ENCODE peak calls at places on chromosomes 1 and 21, in seven cellular contexts. O is transverse colon, I is GM23338, L is RWPE1, S is foreskin fibroblast, G is endothelial cell, T is thoracic aorta. K is an unnamed sample.

GRCh38 chr1:185526318-185527307 is 207.6 kb upstream of the HMCN1 start:
- DNase-seq in O (no peak), T (no peak), I (no peak), G (no peak), L (no peak), S (no peak), K (no peak)

GRCh38 chr21:41362605-41363369 is 960 bp downstream of the MX2 start:
- DNase-seq in L (no peak), S (no peak), I (no peak), T (no peak), O (no peak), G (no peak), K (no peak)

GRCh38 chr1:3988431-3988830 is 88.4 kb upstream of the C1orf174 start:
- DNase-seq in T (no peak), I (no peak), G (no peak), L (no peak), S (no peak), O (no peak), K (no peak)

GRCh38 chr1:202160377-202160940 is at the start of gene PTPN7:
- DNase-seq in S (no peak), T (no peak), I (no peak), L (no peak), O (peak; percentile 61), G (no peak), K (peak; percentile 30)

GRCh38 chr1:27605300-27605766 is 1.4 kb upstream of the AHDC1 start:
- DNase-seq in T (no peak), G (no peak), I (no peak), S (no peak), L (no peak), O (no peak), K (no peak)

GRCh38 chr1:9426291-9426711 is 113.0 kb upstream of the SLC25A33 start:
- DNase-seq in S (no peak), O (peak; percentile 75), G (peak; percentile 46), I (no peak), L (no peak), T (no peak), K (no peak)

GRCh38 chr1:9439074-9439761 is 100.0 kb upstream of the SLC25A33 start:
- DNase-seq in O (peak; percentile 59), S (no peak), G (no peak), I (no peak), T (no peak), L (no peak), K (no peak)

GRCh38 chr1:204520834-204521709 is 4.9 kb downstream of the MDM4 start:
- DNase-seq in T (no peak), S (no peak), L (no peak), O (peak; percentile 53), G (no peak), I (no peak), K (no peak)

GRCh38 chr1:212600071-212600915 is 8.3 kb upstream of the ATF3 start:
- DNase-seq in I (no peak), S (no peak), G (no peak), T (no peak), O (no peak), L (no peak), K (no peak)

GRCh38 chr1:107389410-107390075 is 248.7 kb downstream of the NTNG1 start:
- DNase-seq in I (no peak), T (no peak), S (no peak), G (no peak), L (no peak), O (no peak), K (no peak)

GRCh38 chr1:85894651-85895050 is 186.4 kb upstream of the ZNHIT6 start:
- DNase-seq in T (no peak), G (peak; percentile 39), I (peak; percentile 66), O (no peak), L (peak; percentile 33), S (peak; percentile 7), K (peak; percentile 50)

GRCh38 chr1:183968386-183968785 is 69.1 kb downstream of the COLGALT2 start:
- DNase-seq in S (no peak), I (no peak), L (no peak), T (no peak), G (no peak), O (no peak), K (no peak)

GRCh38 chr1:118247593-118247992 is 62.6 kb upstream of the SPAG17 start:
- DNase-seq in L (peak; percentile 18), G (peak; percentile 20), O (no peak), I (peak; percentile 55), T (no peak), S (peak; percentile 7), K (no peak)

GRCh38 chr1:195909061-195909460 is 699.2 kb downstream of the KCNT2 start:
- DNase-seq in G (no peak), S (peak; percentile 21), O (no peak), I (no peak), L (peak; percentile 14), T (no peak), K (no peak)

GRCh38 chr1:174883361-174883760 is 116.4 kb upstream of the CACYBP start:
- DNase-seq in O (no peak), S (peak; percentile 14), G (no peak), L (peak; percentile 17), T (no peak), I (peak; percentile 47), K (no peak)

GRCh38 chr1:110674337-110675059 is at the start of gene KCNA3:
- DNase-seq in S (peak; percentile 16), T (no peak), L (no peak), G (peak; percentile 42), I (peak; percentile 87), O (peak; percentile 65), K (no peak)
- TF ChIP-seq CTCF in S (no peak), T (no peak), L (no peak), G (no peak), I (peak; percentile 44), O (no peak), K (no peak)

GRCh38 chr21:36606983-36607325 is 92.0 kb upstream of the SIM2 start:
- DNase-seq in L (no peak), T (no peak), G (no peak), S (no peak), O (no peak), I (no peak), K (no peak)
- TF ChIP-seq CTCF in L (no peak), T (no peak), G (no peak), S (no peak), O (no peak), I (no peak), K (no peak)

DNA sequence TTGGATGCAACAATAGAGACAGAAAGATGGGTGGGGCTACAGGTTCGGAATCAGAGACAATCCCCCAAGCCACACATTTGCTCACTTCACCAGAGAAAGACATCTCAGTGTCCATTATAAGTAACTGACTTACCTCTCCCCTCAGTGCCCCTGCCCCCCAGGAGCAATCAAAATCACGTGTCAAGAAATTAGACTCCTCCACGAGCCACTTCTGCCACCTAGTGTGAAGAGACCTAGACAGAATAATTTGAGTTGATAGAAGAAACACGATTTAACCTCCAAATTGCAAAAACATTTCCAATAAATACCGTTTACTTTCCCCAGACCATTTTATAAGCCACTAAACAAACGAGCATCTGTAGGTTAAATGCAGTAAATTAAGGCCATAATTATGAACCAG is 123.2 kb downstream of the SLC30A10 start:
- DNase-seq in S (no peak), O (no peak), T (no peak), G (no peak), L (no peak), I (no peak), K (peak; percentile 16)
- TF ChIP-seq CTCF in S (peak; percentile 2), O (no peak), T (no peak), G (no peak), L (no peak), I (peak; percentile 48), K (peak; percentile 18)

DNA sequence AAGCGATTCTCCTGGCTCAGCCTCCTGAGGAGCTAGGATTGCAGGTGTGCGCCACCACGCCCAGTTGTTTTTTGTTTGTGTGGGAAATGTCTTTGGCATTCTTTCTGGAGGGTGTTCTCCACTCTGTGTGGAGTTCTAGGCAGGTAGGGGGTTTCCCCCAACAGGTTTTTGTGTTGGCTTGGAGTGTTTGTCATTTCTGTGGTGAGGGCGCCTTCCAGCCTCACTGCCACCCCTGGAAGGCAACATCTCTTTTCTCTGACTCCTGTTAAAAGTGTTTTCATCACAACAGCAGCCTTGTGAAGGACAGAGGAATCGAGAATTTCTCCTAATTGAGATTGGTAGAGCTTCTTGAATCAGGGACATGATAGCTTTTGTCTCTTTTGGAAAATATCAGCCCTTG is 69.7 kb downstream of the PRKCZ start:
- DNase-seq in O (no peak), I (no peak), S (no peak), G (no peak), T (no peak), L (no peak), K (no peak)
- TF ChIP-seq CTCF in O (no peak), I (no peak), S (no peak), G (no peak), T (no peak), L (no peak), K (no peak)

GRCh38 chr1:5832916-5833895 is 159.0 kb downstream of the NPHP4 start:
- DNase-seq in O (no peak), G (no peak), S (no peak), T (no peak), L (no peak), I (no peak), K (no peak)

GRCh38 chr1:5829414-5829813 is 162.8 kb downstream of the NPHP4 start:
- DNase-seq in L (no peak), G (no peak), I (no peak), S (no peak), O (no peak), T (no peak), K (no peak)

GRCh38 chr1:5831600-5832335 is 160.5 kb downstream of the NPHP4 start:
- DNase-seq in G (no peak), L (no peak), O (no peak), I (peak; percentile 54), T (no peak), S (no peak), K (no peak)

GRCh38 chr1:5828322-5828935 is 163.8 kb downstream of the NPHP4 start:
- DNase-seq in O (no peak), L (no peak), G (no peak), S (no peak), T (no peak), I (no peak), K (no peak)

DNA sequence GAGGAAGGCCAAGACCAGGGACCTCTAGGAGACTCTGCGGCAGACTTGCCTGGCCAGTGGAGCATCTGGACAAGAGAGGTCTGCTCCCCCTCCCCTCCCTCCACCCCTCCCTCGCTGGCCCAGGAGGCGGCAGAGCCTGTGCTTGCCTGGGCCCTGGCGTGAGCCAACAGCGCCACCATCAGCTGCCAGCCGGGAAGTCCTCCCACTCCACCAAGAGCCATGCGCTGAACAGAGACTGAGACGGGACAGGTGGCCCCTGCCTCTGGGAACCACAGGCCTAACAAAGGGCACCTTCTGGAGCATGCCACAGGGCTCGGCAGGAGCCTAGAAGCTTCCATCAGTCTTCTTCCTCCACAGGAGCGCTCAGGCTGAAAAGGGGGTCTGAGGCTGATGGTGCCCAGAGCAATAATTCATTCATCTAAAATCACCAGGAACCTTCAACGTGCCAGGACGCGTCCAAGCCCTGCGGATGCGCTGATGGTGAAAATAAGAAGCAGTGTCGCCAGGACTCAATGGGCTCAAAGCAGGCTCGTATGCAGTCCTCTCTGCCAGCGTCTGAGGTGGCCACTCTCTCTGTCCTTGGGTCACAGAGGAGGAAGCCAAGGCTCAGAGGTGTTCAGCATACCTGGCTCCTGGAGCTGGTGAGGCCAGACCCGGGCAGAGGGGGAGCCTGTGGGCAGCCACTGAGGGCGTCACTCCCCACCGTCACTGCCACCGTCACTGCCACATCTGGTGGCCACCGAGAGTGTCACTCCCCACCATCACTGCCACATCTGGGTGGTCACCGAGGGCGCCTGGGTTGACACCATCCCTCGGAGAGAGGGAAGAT is 161.2 kb downstream of the NPHP4 start:
- DNase-seq in O (no peak), S (no peak), L (peak; percentile 23), G (peak; percentile 39), I (peak; percentile 84), T (no peak), K (no peak)
- TF ChIP-seq CTCF in O (no peak), S (no peak), L (no peak), G (peak; percentile 45), I (peak; percentile 86), T (no peak), K (no peak)

GRCh38 chr1:22024485-22025367 is 23.3 kb downstream of the CELA3A start:
- DNase-seq in I (peak; percentile 81), T (peak; percentile 21), O (peak; percentile 70), S (peak; percentile 68), L (peak; percentile 52), G (peak; percentile 50), K (no peak)
- TF ChIP-seq CTCF in I (no peak), T (no peak), O (no peak), S (no peak), L (no peak), G (no peak), K (no peak)